ENCODE peak calls at places on chromosomes 3 and 15, in four cellular contexts. H, L, U and N are unnamed samples.

GRCh38 chr3:142022381-142022780 is 127.0 kb downstream of the TFDP2 start:
- DNase-seq in H (no peak), L (no peak), U (no peak), N (no peak)

GRCh38 chr3:58333206-58334012 is 717 bp downstream of the PXK start:
- DNase-seq in L (no peak), H (peak; percentile 25), U (no peak), N (no peak)

GRCh38 chr3:168029705-168030104 is 66.0 kb downstream of the GOLIM4 start:
- DNase-seq in H (no peak), U (no peak), L (no peak), N (no peak)

GRCh38 chr3:178072931-178073330 is 463.3 kb upstream of the KCNMB2 start:
- DNase-seq in H (no peak), L (no peak), U (no peak), N (no peak)

GRCh38 chr3:129607391-129608068 is 1.1 kb upstream of the PLXND1 start:
- DNase-seq in U (no peak), H (no peak), L (no peak), N (no peak)

GRCh38 chr15:70826634-70827033 is 27.3 kb downstream of the LARP6 start:
- DNase-seq in U (peak; percentile 74), L (no peak), H (no peak), N (peak; percentile 61)

GRCh38 chr3:4570840-4571621 is 77.9 kb downstream of the ITPR1 start:
- DNase-seq in H (no peak), U (no peak), L (no peak), N (no peak)

GRCh38 chr15:28982886-28983285 is 97.1 kb downstream of the APBA2 start:
- DNase-seq in H (no peak), U (no peak), L (no peak), N (no peak)

GRCh38 chr3:13507791-13508339 is 27.8 kb downstream of the HDAC11 start:
- DNase-seq in H (no peak), L (no peak), U (peak; percentile 13), N (no peak)

GRCh38 chr3:98602078-98602678 is 8.8 kb upstream of the CPOX start:
- DNase-seq in H (peak; percentile 21), L (no peak), U (peak; percentile 76), N (peak; percentile 45)

GRCh38 chr15:62573856-62574255 is 408.8 kb upstream of the C2CD4B start:
- DNase-seq in H (no peak), L (no peak), U (no peak), N (no peak)

GRCh38 chr3:79040701-79041100 is 727.1 kb downstream of the ROBO1 start:
- DNase-seq in L (no peak), H (no peak), U (peak; percentile 91), N (peak; percentile 90)